ENCODE peak calls at places on chromosomes 16 and 17, in four cellular contexts. T is nephron progenitor cell; X is CD8-positive, alpha-beta T cell; C is AML-193. F is an unnamed sample.

GRCh38 chr16:56944954-56945839 is 13.3 kb downstream of the HERPUD1 start:
- DNase-seq in T (no peak), X (no peak), C (no peak), F (no peak)

GRCh38 chr17:44827863-44828262 is 2.2 kb downstream of the GJC1 start:
- DNase-seq in T (no peak), X (no peak), C (no peak), F (no peak)

GRCh38 chr17:4858068-4858879 is 25.1 kb downstream of the MINK1 start:
- DNase-seq in T (no peak), X (no peak), C (no peak), F (no peak)

GRCh38 chr17:21013983-21014382 is 28.8 kb downstream of the USP22 start:
- DNase-seq in T (no peak), X (no peak), C (no peak), F (no peak)

GRCh38 chr16:68037820-68038597 is 14.9 kb downstream of the DUS2 start:
- DNase-seq in T (no peak), X (no peak), C (peak), F (no peak)

GRCh38 chr16:58226790-58227189 is 28.9 kb upstream of the CSNK2A2 start:
- DNase-seq in T (no peak), X (no peak), C (no peak), F (no peak)

GRCh38 chr16:83554096-83554495 is 253.7 kb upstream of the HSBP1 start:
- DNase-seq in T (no peak), X (no peak), C (no peak), F (no peak)

GRCh38 chr16:86953631-86954465 is 363.3 kb downstream of the C16orf95 start:
- DNase-seq in T (peak), X (no peak), C (no peak), F (no peak)

GRCh38 chr17:68403122-68403521 is 54.2 kb downstream of the WIPI1 start:
- DNase-seq in T (no peak), X (no peak), C (no peak), F (no peak)

GRCh38 chr17:794876-795275 is 12.7 kb downstream of the MRM3 start:
- DNase-seq in T (peak), X (no peak), C (no peak), F (peak)

F was measured in T-helper 9 cell.